ENCODE peak calls at places on chromosome 10, in nine cellular contexts. T is Jurkat, Clone E6-1; A is stimulated activated CD4-positive, alpha-beta T cell treated with anti-CD3 and anti-CD28 coated beads, Interleukin-15, amount 100 ng/mL, for 1 hour; D is islet precursor cell; M is endothelial cell; W is CD4-positive, alpha-beta T cell; S is stimulated activated CD8-positive, alpha-beta memory T cell treated with anti-CD3 and anti-CD28 coated beads, Interleukin-12 subunit alpha, Interleukin-12 subunit beta, amount 100 ng/mL, for 4 hours; P is transverse colon; Q is left cardiac atrium. C is an unnamed sample.

GRCh38 chr10:10533417-10533816 is 484.3 kb upstream of the CELF2 start:
- DNase-seq in T (no peak), A (no peak), D (peak; percentile 83), M (no peak), W (no peak), S (no peak), P (no peak), Q (no peak), C (peak; percentile 61)

GRCh38 chr10:31744025-31744424 is 184.6 kb downstream of the ARHGAP12 start:
- DNase-seq in T (no peak), A (no peak), D (no peak), M (no peak), W (no peak), S (no peak), P (no peak), Q (no peak), C (no peak)

GRCh38 chr10:50510517-50511473 is 113.0 kb downstream of the SGMS1 start:
- DNase-seq in T (no peak), A (no peak), D (no peak), M (no peak), W (no peak), S (no peak), P (no peak), Q (no peak), C (peak; percentile 18)

GRCh38 chr10:18683427-18683826 is 24.2 kb downstream of the ARL5B start:
- DNase-seq in T (no peak), A (no peak), D (no peak), M (no peak), W (no peak), S (no peak), P (no peak), Q (no peak), C (no peak)

GRCh38 chr10:130997267-130998045 is 314.1 kb downstream of the TCERG1L start:
- DNase-seq in T (no peak), A (no peak), D (peak; percentile 14), M (no peak), W (no peak), S (no peak), P (no peak), Q (no peak), C (no peak)

GRCh38 chr10:93947055-93947454 is 46.7 kb upstream of the PLCE1 start:
- DNase-seq in T (no peak), A (no peak), D (peak; percentile 62), M (no peak), W (no peak), S (no peak), P (no peak), Q (peak; percentile 56), C (peak; percentile 99)

GRCh38 chr10:34835908-34836558 is 20.9 kb upstream of the PARD3 start:
- DNase-seq in T (no peak), A (no peak), D (no peak), M (no peak), W (no peak), S (no peak), P (no peak), Q (no peak), C (no peak)

GRCh38 chr10:93080350-93081046 is 6.8 kb downstream of the CYP26A1 start:
- DNase-seq in T (peak; percentile 19), A (peak; percentile 36), D (peak; percentile 83), M (peak; percentile 70), W (peak; percentile 28), S (no peak), P (peak; percentile 52), Q (no peak), C (peak; percentile 75)

GRCh38 chr10:82874671-82875070 is 999.7 kb downstream of the NRG3 start:
- DNase-seq in T (no peak), A (no peak), D (no peak), M (no peak), W (no peak), S (no peak), P (no peak), Q (no peak), C (no peak)

GRCh38 chr10:112382539-112383235 is 8.8 kb downstream of the ACSL5 start:
- DNase-seq in T (no peak), A (no peak), D (no peak), M (no peak), W (no peak), S (no peak), P (no peak), Q (no peak), C (peak; percentile 38)

GRCh38 chr10:130017631-130018022 is 53.6 kb upstream of the EBF3 start:
- DNase-seq in T (no peak), A (no peak), D (peak; percentile 29), M (no peak), W (no peak), S (no peak), P (no peak), Q (no peak), C (no peak)

GRCh38 chr10:117860823-117861222 is 185.9 kb downstream of the RAB11FIP2 start:
- DNase-seq in T (peak; percentile 48), A (no peak), D (no peak), M (no peak), W (no peak), S (no peak), P (no peak), Q (no peak), C (peak; percentile 2)

GRCh38 chr10:71312840-71313789 is 5.9 kb upstream of the SLC29A3 start:
- DNase-seq in T (no peak), A (no peak), D (no peak), M (no peak), W (no peak), S (no peak), P (peak; percentile 53), Q (peak; percentile 59), C (peak; percentile 29)

GRCh38 chr10:71587941-71588573 is 131.5 kb downstream of the C10orf105 start:
- DNase-seq in T (no peak), A (no peak), D (no peak), M (no peak), W (no peak), S (no peak), P (no peak), Q (no peak), C (no peak)

GRCh38 chr10:69010151-69010640 is 21.6 kb downstream of the KIFBP start:
- DNase-seq in T (no peak), A (no peak), D (no peak), M (no peak), W (no peak), S (no peak), P (no peak), Q (no peak), C (no peak)

GRCh38 chr10:3975016-3975415 is 190.0 kb upstream of the KLF6 start:
- DNase-seq in T (no peak), A (no peak), D (no peak), M (peak; percentile 42), W (no peak), S (no peak), P (no peak), Q (peak; percentile 37), C (no peak)

GRCh38 chr10:119405505-119405807 is 137.1 kb downstream of the RGS10 start:
- DNase-seq in T (no peak), A (no peak), D (no peak), M (peak; percentile 34), W (no peak), S (no peak), P (no peak), Q (no peak), C (no peak)

GRCh38 chr10:131840788-131841118 is 60.1 kb upstream of the PPP2R2D start:
- DNase-seq in T (no peak), A (no peak), D (no peak), M (no peak), W (no peak), S (no peak), P (no peak), Q (no peak), C (no peak)

GRCh38 chr10:1190791-1191490 is 134.8 kb downstream of the WDR37 start:
- DNase-seq in T (no peak), A (no peak), D (no peak), M (no peak), W (no peak), S (no peak), P (no peak), Q (no peak), C (no peak)

GRCh38 chr10:91653214-91653875 is 20.5 kb upstream of the PPP1R3C start:
- DNase-seq in T (no peak), A (no peak), D (no peak), M (no peak), W (no peak), S (no peak), P (no peak), Q (no peak), C (peak; percentile 30)

GRCh38 chr10:55668326-55668922 is 692.6 kb downstream of the ZWINT start:
- DNase-seq in T (peak; percentile 14), A (no peak), D (no peak), M (peak; percentile 36), W (no peak), S (no peak), P (no peak), Q (no peak), C (no peak)

GRCh38 chr10:62805139-62806092 is 896 bp downstream of the ADO start:
- DNase-seq in T (no peak), A (no peak), D (peak; percentile 86), M (peak; percentile 52), W (no peak), S (no peak), P (peak; percentile 56), Q (peak; percentile 44), C (peak; percentile 80)

C was measured in myocyte.